ENCODE peak calls at places on chromosomes 7 and 10, in six cellular contexts. X, B, E, L, S and R are unnamed samples.

GRCh38 chr7:1663857-1664651 is 6.0 kb upstream of the ELFN1 start:
- DNase-seq in X (no peak), B (no peak), L (no peak), S (peak; percentile 14), E (no peak), R (no peak)

GRCh38 chr10:6314620-6315205 is 112.0 kb downstream of the PFKFB3 start:
- DNase-seq in B (no peak), S (no peak), E (no peak), L (no peak), X (no peak), R (no peak)

GRCh38 chr10:66187096-66187733 is 738.6 kb upstream of the LRRTM3 start:
- DNase-seq in B (no peak), L (no peak), S (no peak), E (no peak), X (no peak), R (peak; percentile 1)

GRCh38 chr10:17113889-17114288 is 15.7 kb downstream of the CUBN start:
- DNase-seq in B (no peak), L (no peak), X (peak; percentile 50), E (no peak), S (no peak), R (peak; percentile 30)

GRCh38 chr10:28627102-28627501 is 50.2 kb upstream of the BAMBI start:
- DNase-seq in X (peak; percentile 43), L (no peak), B (no peak), S (no peak), E (no peak), R (peak; percentile 53)

GRCh38 chr7:132666786-132667185 is 90.5 kb upstream of the PLXNA4 start:
- DNase-seq in X (no peak), S (no peak), E (no peak), B (no peak), L (no peak), R (no peak)

GRCh38 chr10:101781984-101782810 is 1.0 kb downstream of the NPM3 start:
- DNase-seq in L (no peak), B (no peak), S (no peak), X (no peak), E (no peak), R (no peak)

GRCh38 chr10:73439605-73440298 is 6.4 kb upstream of the MSS51 start:
- DNase-seq in X (peak; percentile 51), S (no peak), E (no peak), L (no peak), B (peak; percentile 75), R (peak; percentile 71)

GRCh38 chr10:91596821-91597396 is 36.0 kb downstream of the PPP1R3C start:
- DNase-seq in S (no peak), E (no peak), L (no peak), X (peak; percentile 92), B (peak; percentile 70), R (peak; percentile 79)

GRCh38 chr7:120856621-120857352 is 1.2 kb downstream of the TSPAN12 start:
- DNase-seq in X (no peak), E (no peak), L (no peak), B (no peak), S (peak; percentile 18), R (peak; percentile 5)

GRCh38 chr10:125171402-125172316 is 11.3 kb upstream of the CTBP2 start:
- DNase-seq in E (no peak), S (no peak), B (no peak), X (no peak), L (no peak), R (no peak)

GRCh38 chr7:3880221-3880935 is 579.3 kb downstream of the SDK1 start:
- DNase-seq in L (no peak), E (no peak), B (no peak), X (no peak), S (no peak), R (no peak)

GRCh38 chr10:117936136-117936535 is 110.6 kb downstream of the RAB11FIP2 start:
- DNase-seq in X (peak; percentile 20), L (no peak), E (no peak), S (no peak), B (peak; percentile 39), R (no peak)

GRCh38 chr7:24971333-24972165 is 8.4 kb downstream of the OSBPL3 start:
- DNase-seq in B (peak; percentile 86), X (peak; percentile 94), L (no peak), S (no peak), E (peak; percentile 17), R (peak; percentile 97)

GRCh38 chr10:121069061-121069850 is 218.1 kb downstream of the WDR11 start:
- DNase-seq in B (no peak), L (no peak), S (no peak), E (no peak), X (no peak), R (no peak)

GRCh38 chr10:125122566-125122965 is 37.8 kb downstream of the CTBP2 start:
- DNase-seq in X (no peak), S (no peak), L (no peak), B (no peak), E (no peak), R (no peak)

GRCh38 chr7:16428182-16428581 is 6.8 kb upstream of the CRPPA start:
- DNase-seq in B (no peak), L (no peak), E (no peak), X (no peak), S (no peak), R (no peak)

GRCh38 chr7:50393547-50394252 is 56.5 kb downstream of the FIGNL1 start:
- DNase-seq in L (peak; percentile 25), S (no peak), X (no peak), E (no peak), B (no peak), R (no peak)

GRCh38 chr7:30164567-30164966 is 29.8 kb downstream of the MTURN start:
- DNase-seq in L (no peak), S (no peak), E (no peak), B (peak; percentile 68), X (peak; percentile 76), R (peak; percentile 39)